ENCODE peak calls at places on chromosomes 5 and 9, in four cellular contexts. I, V, Z and P are unnamed samples.

GRCh38 chr9:128764361-128764760 is 7.4 kb downstream of the ZER1 start:
- DNase-seq in I (no peak), V (no peak), Z (no peak), P (no peak)

GRCh38 chr5:108801301-108801700 is 53.6 kb downstream of the FER start:
- DNase-seq in I (no peak), V (no peak), Z (no peak), P (no peak)

GRCh38 chr9:111728617-111729366 is 65.9 kb downstream of the SHOC1 start:
- DNase-seq in I (no peak), V (no peak), Z (no peak), P (peak)

GRCh38 chr9:134205636-134206316 is 41.4 kb upstream of the RNU6ATAC start:
- DNase-seq in I (peak), V (no peak), Z (no peak), P (peak)

GRCh38 chr9:132757031-132757430 is 86.8 kb downstream of the GTF3C4 start:
- DNase-seq in I (no peak), V (no peak), Z (no peak), P (no peak)

GRCh38 chr9:31629292-31629691 is 755.2 kb upstream of the ACO1 start:
- DNase-seq in I (no peak), V (no peak), Z (no peak), P (no peak)

GRCh38 chr5:40240111-40240510 is 439.6 kb upstream of the PTGER4 start:
- DNase-seq in I (no peak), V (no peak), Z (no peak), P (peak)

GRCh38 chr5:145681686-145682085 is 153.5 kb downstream of the PRELID2 start:
- DNase-seq in I (peak), V (peak), Z (peak), P (peak)

GRCh38 chr9:88387733-88388202 is 476 bp upstream of the SPIN1 start:
- DNase-seq in I (no peak), V (peak), Z (peak), P (peak)

GRCh38 chr9:126794441-126794840 is 10.4 kb upstream of the ZBTB43 start:
- DNase-seq in I (no peak), V (no peak), Z (no peak), P (no peak)

GRCh38 chr5:163350083-163350482 is 87.3 kb upstream of the CCNG1 start:
- DNase-seq in I (no peak), V (no peak), Z (no peak), P (no peak)

GRCh38 chr9:90838761-90839160 is 37.1 kb downstream of the SYK start:
- DNase-seq in I (no peak), V (no peak), Z (no peak), P (no peak)

GRCh38 chr9:16681659-16681990 is 188.8 kb downstream of the BNC2 start:
- DNase-seq in I (no peak), V (no peak), Z (no peak), P (no peak)

GRCh38 chr5:55856511-55857246 is 5.5 kb downstream of the IL31RA start:
- DNase-seq in I (no peak), V (no peak), Z (no peak), P (no peak)

GRCh38 chr5:136087961-136088871 is 44.4 kb upstream of the SMAD5 start:
- DNase-seq in I (peak), V (no peak), Z (peak), P (no peak)

GRCh38 chr5:123807177-123807900 is 295.4 kb downstream of the CSNK1G3 start:
- DNase-seq in I (no peak), V (peak), Z (no peak), P (no peak)

GRCh38 chr5:155406815-155407214 is 393.3 kb downstream of the KIF4B start:
- DNase-seq in I (no peak), V (no peak), Z (no peak), P (no peak)

GRCh38 chr5:134466241-134467069 is 54.8 kb upstream of the CDKN2AIPNL start:
- DNase-seq in I (peak), V (peak), Z (peak), P (peak)

GRCh38 chr9:68509689-68510088 is 31.0 kb downstream of the TMEM252 start:
- DNase-seq in I (no peak), V (no peak), Z (no peak), P (no peak)

GRCh38 chr5:168312606-168313297 is 21.3 kb downstream of the WWC1 start:
- DNase-seq in I (no peak), V (no peak), Z (no peak), P (no peak)

GRCh38 chr5:174247239-174247638 is 201.7 kb downstream of the NSG2 start:
- DNase-seq in I (no peak), V (no peak), Z (no peak), P (no peak)

GRCh38 chr5:40879163-40879942 is 29.9 kb upstream of the C7 start:
- DNase-seq in I (no peak), V (peak), Z (no peak), P (peak)

GRCh38 chr9:16982780-16983179 is 112.3 kb upstream of the BNC2 start:
- DNase-seq in I (no peak), V (no peak), Z (no peak), P (no peak)

GRCh38 chr9:3716415-3716814 is 190.6 kb upstream of the RFX3 start:
- DNase-seq in I (no peak), V (no peak), Z (no peak), P (no peak)

GRCh38 chr5:23717486-23717885 is 210.1 kb downstream of the PRDM9 start:
- DNase-seq in I (no peak), V (no peak), Z (no peak), P (no peak)

GRCh38 chr9:95457769-95458168 is 59.0 kb downstream of the PTCH1 start:
- DNase-seq in I (no peak), V (no peak), Z (no peak), P (peak)

GRCh38 chr5:141199359-141200235 is at the start of gene PCDHB11:
- DNase-seq in I (no peak), V (peak), Z (no peak), P (no peak)

GRCh38 chr9:69931340-69931739 is 110.7 kb downstream of the CFAP95 start:
- DNase-seq in I (no peak), V (no peak), Z (no peak), P (no peak)

GRCh38 chr9:98942906-98943681 is 613 bp upstream of the COL15A1 start:
- DNase-seq in I (no peak), V (no peak), Z (no peak), P (no peak)

GRCh38 chr5:157761690-157762611 is 18.4 kb downstream of the LSM11 start:
- DNase-seq in I (no peak), V (peak), Z (no peak), P (peak)

GRCh38 chr9:86525182-86525581 is 171.0 kb upstream of the TUT7 start:
- DNase-seq in I (no peak), V (no peak), Z (no peak), P (no peak)

GRCh38 chr5:151270599-151270998 is 17.6 kb downstream of the GM2A start:
- DNase-seq in I (no peak), V (no peak), Z (no peak), P (peak)

GRCh38 chr9:27664136-27664819 is 91.0 kb upstream of the C9orf72 start:
- DNase-seq in I (no peak), V (peak), Z (no peak), P (no peak)

DNA sequence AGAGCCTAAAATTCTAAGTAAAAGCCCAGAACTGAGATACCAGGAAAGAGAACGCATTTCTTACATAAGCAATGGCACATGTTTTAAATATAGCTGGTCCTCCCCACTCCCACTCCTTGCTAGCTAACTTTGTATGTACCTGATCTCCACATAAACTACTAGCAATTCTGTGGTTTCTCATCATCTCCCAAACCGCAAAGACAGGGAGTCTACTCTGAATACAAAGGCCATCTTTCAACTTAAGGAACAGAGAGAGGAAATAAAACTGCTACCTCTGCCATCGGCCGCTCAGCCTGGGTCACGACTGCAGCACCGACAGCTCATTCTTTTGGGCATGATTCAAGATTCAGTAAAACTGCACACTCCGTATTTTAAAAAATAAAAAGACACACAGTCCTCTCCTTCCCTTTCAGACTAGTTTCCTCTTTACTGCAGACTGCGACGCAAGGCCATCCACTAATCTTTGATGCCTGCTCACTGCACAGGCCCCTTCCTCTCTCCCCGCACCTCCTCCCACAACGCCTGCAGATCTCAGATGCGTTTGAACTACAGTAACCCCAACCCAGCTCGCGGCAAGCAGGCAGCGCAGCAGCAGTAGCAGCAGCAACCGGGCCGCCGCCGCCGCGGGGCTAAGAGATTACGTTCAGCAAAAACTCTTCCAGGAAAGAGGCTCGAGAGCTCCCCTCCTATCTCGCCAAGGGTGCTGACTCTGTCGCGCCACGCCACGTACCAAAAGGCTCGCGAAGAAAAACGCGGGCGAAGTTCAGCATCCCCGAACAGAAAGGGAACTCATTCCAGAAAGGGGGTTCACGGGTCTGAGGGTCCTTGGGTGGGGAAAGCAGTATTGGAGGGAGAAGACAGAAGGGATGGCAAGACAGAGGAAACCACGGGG is 1.5 kb downstream of the RNF145 start:
- DNase-seq in I (peak), V (peak), Z (peak), P (peak)
- TF ChIP-seq CTCF in I (no peak), V (peak), Z (no peak), P (no peak)

DNA sequence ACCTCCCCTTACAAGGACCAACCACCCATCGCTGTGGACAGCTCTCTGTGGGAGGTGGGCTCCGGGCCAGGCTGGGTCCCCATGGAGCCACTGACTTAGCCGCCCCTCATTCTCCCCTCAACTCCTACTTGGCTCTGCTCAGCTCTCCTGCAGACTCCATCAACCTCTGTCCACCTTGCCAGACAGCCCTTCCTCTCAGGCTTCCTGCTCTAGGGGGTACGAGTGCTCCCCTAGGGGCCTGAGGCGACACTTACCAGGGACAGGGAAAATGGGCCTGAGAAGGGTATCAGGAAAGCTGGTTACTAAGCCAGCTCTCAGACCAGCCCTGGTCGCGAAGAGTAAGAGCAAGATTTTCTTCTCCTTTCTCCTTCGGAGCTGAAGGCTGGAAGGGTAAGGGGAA is 43.9 kb downstream of the SHB start:
- DNase-seq in I (no peak), V (no peak), Z (no peak), P (no peak)
- TF ChIP-seq CTCF in I (no peak), V (no peak), Z (no peak), P (peak)

GRCh38 chr5:149762958-149763630 is 33.0 kb downstream of the PPARGC1B start:
- DNase-seq in I (no peak), V (peak), Z (no peak), P (no peak)

GRCh38 chr5:149766460-149767277 is 36.6 kb downstream of the PPARGC1B start:
- DNase-seq in I (no peak), V (no peak), Z (no peak), P (no peak)

GRCh38 chr5:149764086-149764485 is 34.0 kb downstream of the PPARGC1B start:
- DNase-seq in I (no peak), V (no peak), Z (no peak), P (no peak)

GRCh38 chr5:149767278-149767550 is 37.1 kb downstream of the PPARGC1B start:
- DNase-seq in I (no peak), V (no peak), Z (no peak), P (no peak)

DNA sequence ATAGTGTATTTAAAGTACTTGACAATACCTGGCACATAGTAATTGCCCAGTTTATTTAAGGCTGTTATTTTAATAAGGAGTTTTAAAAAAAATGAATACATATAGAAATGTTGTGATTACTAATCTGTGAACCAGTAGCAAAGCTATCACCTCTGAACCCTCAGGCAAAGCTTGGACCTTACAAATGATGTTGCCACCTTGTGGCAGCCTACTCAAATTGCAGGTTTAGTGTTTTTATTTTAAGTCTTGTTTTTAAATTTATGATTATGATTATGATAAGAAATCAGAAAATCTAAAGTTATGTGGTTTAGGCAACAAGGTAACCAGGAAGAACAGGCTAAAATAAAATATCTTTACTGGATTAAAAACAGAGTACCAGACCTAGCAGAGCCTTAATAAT is 35.8 kb downstream of the PPARGC1B start:
- DNase-seq in I (no peak), V (no peak), Z (no peak), P (no peak)
- TF ChIP-seq CTCF in I (no peak), V (peak), Z (no peak), P (no peak)

DNA sequence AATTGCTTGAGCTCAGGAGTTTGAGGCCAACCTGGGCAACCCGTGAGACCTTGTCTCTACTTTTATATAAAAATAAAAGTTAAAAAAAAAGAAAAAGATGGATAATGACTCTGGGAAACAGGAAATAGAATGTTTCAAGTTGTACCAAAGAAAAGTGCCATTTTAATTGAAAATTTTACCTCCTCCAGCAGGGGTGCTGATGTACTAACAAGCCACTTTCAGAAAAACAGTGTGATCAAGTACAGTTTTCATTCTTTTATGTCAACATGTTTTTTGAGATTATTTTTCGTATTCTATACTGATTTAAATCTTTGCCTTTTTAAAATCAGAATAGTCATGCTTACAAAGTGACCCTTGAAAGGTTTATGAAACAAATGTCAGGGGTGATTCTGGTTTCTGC is 30.8 kb downstream of the F2R start:
- DNase-seq in I (no peak), V (no peak), Z (no peak), P (no peak)
- TF ChIP-seq CTCF in I (no peak), V (peak), Z (no peak), P (no peak)

DNA sequence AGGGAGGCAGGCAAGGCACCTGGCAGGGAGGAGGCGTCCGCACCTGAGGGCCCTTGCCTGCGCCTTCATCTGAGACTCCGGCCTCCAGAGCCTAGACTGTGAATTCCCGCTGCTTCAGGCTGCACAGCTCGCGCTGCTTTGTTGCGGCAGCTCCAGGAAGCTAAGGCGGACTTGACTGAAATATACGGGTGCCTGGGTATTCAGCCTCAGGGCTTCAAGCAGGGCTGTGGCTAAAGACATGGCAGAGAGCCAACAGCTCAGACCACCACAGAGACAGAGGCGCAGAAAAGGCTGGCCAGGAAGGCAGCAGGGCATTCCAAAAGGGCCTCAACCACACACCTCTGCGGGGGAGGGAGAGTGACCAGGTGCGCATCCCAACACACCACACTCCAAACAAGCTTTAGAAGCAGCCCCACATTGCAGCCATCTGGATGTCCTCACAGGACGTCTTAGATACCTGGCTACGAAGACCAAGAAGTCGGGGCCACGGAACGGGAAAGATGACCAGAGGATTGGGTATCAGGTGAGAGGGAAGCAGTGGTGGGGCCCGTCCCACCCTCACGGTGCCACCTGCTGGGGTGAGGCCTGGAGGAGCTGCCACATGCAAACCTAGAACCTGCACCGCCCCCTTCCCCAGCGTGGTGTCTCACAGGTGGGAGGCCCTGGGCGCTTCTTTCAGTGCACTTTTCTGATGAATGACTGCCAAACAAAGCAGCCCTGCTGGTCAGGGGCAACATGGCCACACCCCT is 1.7 kb upstream of the DPH7 start:
- DNase-seq in I (no peak), V (no peak), Z (no peak), P (no peak)
- TF ChIP-seq CTCF in I (no peak), V (no peak), Z (no peak), P (no peak)